ENCODE peak calls at places on chromosome 5, in eight cellular contexts. P is ovary; N is CD8-positive, alpha-beta T cell; Q is kidney; W is HFFc6; I is lower lobe of right lung; E is fibroblast of pulmonary artery; M is cardiac muscle cell. R is an unnamed sample.

GRCh38 chr5:149993471-149993870 is 7.0 kb downstream of the TIGD6 start:
- DNase-seq in Q (no peak), I (no peak), W (no peak), P (no peak), E (no peak), M (no peak), N (no peak), R (no peak)

GRCh38 chr5:14607089-14607488 is 25.5 kb downstream of the OTULINL start:
- DNase-seq in M (no peak), N (no peak), P (no peak), W (no peak), I (no peak), E (no peak), Q (no peak), R (no peak)

GRCh38 chr5:118076490-118076889 is 911.9 kb downstream of the DTWD2 start:
- DNase-seq in N (no peak), W (no peak), E (no peak), Q (no peak), M (peak; percentile 27), I (no peak), P (no peak), R (no peak)

GRCh38 chr5:176670449-176670848 is 23.2 kb downstream of the TSPAN17 start:
- DNase-seq in I (no peak), E (no peak), Q (peak; percentile 18), W (no peak), N (no peak), P (no peak), M (no peak), R (no peak)

GRCh38 chr5:75281716-75282465 is 45.2 kb upstream of the ANKRD31 start:
- DNase-seq in Q (no peak), P (no peak), E (peak; percentile 6), N (no peak), I (no peak), M (no peak), W (peak; percentile 5), R (no peak)

GRCh38 chr5:31581498-31582099 is 49.5 kb downstream of the C5orf22 start:
- DNase-seq in P (no peak), Q (no peak), E (peak; percentile 70), M (peak; percentile 58), I (no peak), N (no peak), W (peak; percentile 21), R (peak; percentile 22)

GRCh38 chr5:172881691-172882370 is 47.8 kb downstream of the ERGIC1 start:
- DNase-seq in M (no peak), Q (no peak), I (peak; percentile 79), P (no peak), W (peak; percentile 80), N (no peak), E (peak; percentile 63), R (peak; percentile 72)

GRCh38 chr5:57267796-57268195 is 93.9 kb downstream of the GPBP1 start:
- DNase-seq in P (no peak), E (no peak), I (no peak), W (no peak), M (no peak), N (no peak), Q (no peak), R (no peak)

GRCh38 chr5:207599-207998 is 10.4 kb downstream of the CCDC127 start:
- DNase-seq in P (no peak), W (no peak), I (no peak), M (no peak), N (no peak), E (no peak), Q (peak; percentile 39), R (no peak)

GRCh38 chr5:150538007-150538917 is 30.3 kb downstream of the NDST1 start:
- DNase-seq in N (no peak), E (peak; percentile 40), M (no peak), W (peak; percentile 88), Q (peak; percentile 24), P (no peak), I (no peak), R (no peak)

GRCh38 chr5:170846416-170846815 is 15.4 kb upstream of the RANBP17 start:
- DNase-seq in E (peak; percentile 26), N (no peak), I (no peak), Q (no peak), M (no peak), W (no peak), P (no peak), R (no peak)

GRCh38 chr5:125478599-125478998 is 732.2 kb upstream of the ZNF608 start:
- DNase-seq in M (no peak), W (no peak), P (no peak), Q (no peak), N (no peak), E (no peak), I (no peak), R (no peak)

GRCh38 chr5:39835371-39835770 is 410.6 kb upstream of the DAB2 start:
- DNase-seq in N (no peak), M (no peak), Q (no peak), W (no peak), I (no peak), E (no peak), P (no peak), R (no peak)

GRCh38 chr5:76836585-76836984 is 13.2 kb upstream of the S100Z start:
- DNase-seq in W (no peak), I (no peak), Q (no peak), M (no peak), N (no peak), E (no peak), P (no peak), R (no peak)

GRCh38 chr5:109916481-109917153 is 226.9 kb downstream of the MAN2A1 start:
- DNase-seq in P (no peak), I (no peak), W (no peak), E (no peak), M (no peak), Q (no peak), N (no peak), R (no peak)

DNA sequence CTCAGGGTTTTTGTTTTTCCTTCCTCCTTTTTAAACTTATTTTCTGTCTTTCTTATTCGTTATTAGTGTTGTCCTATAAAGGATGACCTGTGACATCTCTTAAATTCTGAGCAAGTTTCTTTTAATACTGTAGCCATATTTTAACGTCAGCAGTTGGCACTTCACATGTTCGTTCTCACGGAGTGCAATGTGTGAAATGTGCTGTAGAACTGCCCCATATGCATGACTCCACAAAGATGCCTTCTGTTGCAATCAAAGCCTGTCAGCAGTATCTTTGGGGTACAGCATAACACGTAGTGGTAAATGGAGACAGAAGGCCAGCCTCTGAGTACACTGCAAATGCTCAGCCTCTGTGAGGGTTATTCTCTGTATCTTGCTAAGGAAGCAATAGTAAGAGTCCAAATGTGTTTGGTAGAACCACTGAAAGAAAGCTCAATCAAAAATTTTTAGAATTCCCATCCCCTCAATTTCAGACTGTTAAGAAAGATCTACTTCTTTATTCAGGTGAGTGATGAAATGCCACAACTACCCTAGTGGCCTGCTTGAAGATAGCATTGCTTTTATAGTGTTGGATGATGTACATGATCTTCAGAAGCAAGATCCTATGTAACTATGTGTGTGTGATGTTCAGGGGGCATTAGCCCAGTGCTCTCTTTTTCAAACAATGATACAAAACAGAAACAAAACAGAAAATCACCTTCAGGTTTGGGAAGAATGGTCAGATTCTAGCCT is 277.7 kb downstream of the TMEM167A start:
- DNase-seq in Q (no peak), M (no peak), I (no peak), P (no peak), W (no peak), E (no peak), N (no peak), R (no peak)
- TF ChIP-seq CTCF in Q (no peak), M (no peak), I (no peak), P (no peak), W (peak; percentile 14), E (peak; percentile 9), N (no peak), R (no peak)

DNA sequence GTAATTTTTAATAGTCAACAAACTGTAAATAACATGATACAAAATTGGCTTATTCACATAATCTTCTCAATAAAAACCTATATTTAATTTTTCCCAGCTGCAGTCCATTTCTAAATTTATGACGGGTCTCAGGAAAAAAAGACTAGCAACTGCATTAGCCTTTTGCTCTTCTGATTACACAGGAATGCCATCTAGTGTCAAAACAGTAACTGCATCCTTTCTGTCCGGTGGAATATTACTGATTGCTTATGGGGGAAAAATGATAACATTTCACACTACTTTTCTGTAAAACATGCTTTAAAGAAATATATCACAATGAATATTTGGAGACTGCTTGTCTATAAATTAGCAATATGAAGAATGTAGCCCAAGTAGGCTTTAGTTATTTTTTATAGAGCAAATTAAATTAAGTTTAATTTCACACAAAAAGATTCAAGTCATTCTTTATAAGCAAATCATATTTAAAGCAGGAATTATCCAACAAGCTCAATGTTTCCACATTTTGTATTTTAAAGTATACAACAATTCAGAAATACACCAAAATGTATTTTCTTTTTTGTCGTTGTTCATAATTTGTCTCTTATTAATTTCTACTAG is 534.7 kb downstream of the CDH10 start:
- DNase-seq in W (no peak), N (no peak), I (no peak), M (peak; percentile 32), E (peak; percentile 31), Q (no peak), P (no peak), R (no peak)
- TF ChIP-seq CTCF in W (peak; percentile 42), N (no peak), I (peak; percentile 28), M (peak; percentile 41), E (peak; percentile 43), Q (peak; percentile 34), P (no peak), R (no peak)

GRCh38 chr5:142660731-142661130 is 25.2 kb downstream of the FGF1 start:
- DNase-seq in Q (no peak), E (peak; percentile 44), I (no peak), P (no peak), M (no peak), W (no peak), N (no peak), R (no peak)
- TF ChIP-seq CTCF in Q (no peak), E (no peak), I (no peak), P (no peak), M (no peak), W (no peak), N (no peak), R (no peak)

GRCh38 chr5:137580030-137580429 is 80.9 kb upstream of the SPOCK1 start:
- DNase-seq in P (no peak), E (no peak), I (no peak), W (no peak), M (no peak), N (no peak), Q (no peak), R (peak; percentile 17)
- TF ChIP-seq CTCF in P (no peak), E (peak; percentile 42), I (no peak), W (peak; percentile 64), M (peak; percentile 46), N (no peak), Q (no peak), R (no peak)

DNA sequence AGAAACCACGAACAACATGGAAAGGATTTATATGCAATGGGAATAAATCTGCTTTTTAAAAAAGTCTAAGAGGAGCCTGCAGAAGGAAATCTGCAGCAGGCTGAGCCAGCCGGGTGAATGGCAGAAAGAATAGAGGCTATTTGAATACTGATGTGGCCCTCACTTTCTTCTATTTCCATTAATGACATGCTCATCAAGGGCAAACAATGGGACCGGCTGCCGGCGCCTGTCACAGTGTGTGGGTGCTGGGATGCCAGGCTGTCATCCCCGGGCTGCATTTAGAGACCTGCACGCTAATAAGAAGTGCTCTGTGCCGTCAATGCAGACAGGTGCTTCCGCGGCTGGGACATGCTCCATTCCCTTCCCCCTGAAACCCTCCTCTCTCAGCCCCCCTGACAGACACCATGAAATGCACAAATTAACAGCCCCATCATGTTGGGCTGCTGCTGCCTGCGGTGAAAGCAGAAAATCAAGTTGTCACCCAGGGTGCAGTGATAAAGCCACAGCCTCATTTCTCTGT is 217.7 kb upstream of the TBCA start:
- DNase-seq in N (no peak), P (no peak), E (no peak), Q (no peak), I (no peak), W (no peak), M (no peak), R (no peak)
- TF ChIP-seq CTCF in N (no peak), P (no peak), E (no peak), Q (no peak), I (no peak), W (no peak), M (no peak), R (no peak)

GRCh38 chr5:72842816-72843215 is 26.4 kb downstream of the TNPO1 start:
- DNase-seq in W (peak; percentile 78), N (no peak), I (no peak), E (no peak), Q (no peak), P (no peak), M (no peak), R (no peak)
- TF ChIP-seq CTCF in W (peak; percentile 57), N (no peak), I (no peak), E (no peak), Q (no peak), P (no peak), M (no peak), R (no peak)

R was measured in GM20000.